ENCODE peak calls at places on chromosomes 2 and 18, in ten cellular contexts. W, B, S, T, J, F, K, N, V and G are unnamed samples.

GRCh38 chr2:237876951-237877491 is 17.6 kb downstream of the RAMP1 start:
- DNase-seq in W (no peak), B (no peak), S (no peak), T (no peak), J (no peak), F (no peak), K (no peak), N (no peak), V (no peak), G (no peak)

GRCh38 chr2:206239157-206239556 is 35.3 kb upstream of the ZDBF2 start:
- DNase-seq in W (no peak), B (no peak), S (no peak), T (no peak), J (no peak), F (no peak), K (no peak), N (no peak), V (no peak), G (no peak)

GRCh38 chr2:254231-254630 is 9.6 kb downstream of the SH3YL1 start:
- DNase-seq in W (no peak), B (no peak), S (no peak), T (no peak), J (peak), F (no peak), K (no peak), N (no peak), V (no peak), G (no peak)

GRCh38 chr2:65431417-65432226 is 777 bp downstream of the SPRED2 start:
- DNase-seq in W (peak), B (peak), S (peak), T (peak), J (no peak), F (peak), K (peak), N (peak), V (peak), G (peak)

GRCh38 chr2:225326969-225327368 is 72.5 kb upstream of the NYAP2 start:
- DNase-seq in W (no peak), B (no peak), S (no peak), T (no peak), J (no peak), F (no peak), K (no peak), N (no peak), V (no peak), G (no peak)

GRCh38 chr18:9642799-9643445 is 28.6 kb upstream of the PPP4R1 start:
- DNase-seq in W (no peak), B (no peak), S (no peak), T (no peak), J (peak), F (no peak), K (no peak), N (no peak), V (no peak), G (no peak)

GRCh38 chr2:40400336-40400953 is 51.4 kb downstream of the SLC8A1 start:
- DNase-seq in W (no peak), B (no peak), S (no peak), T (no peak), J (no peak), F (no peak), K (no peak), N (peak), V (no peak), G (no peak)

GRCh38 chr2:100390001-100390940 is 27.2 kb downstream of the CHST10 start:
- DNase-seq in W (no peak), B (no peak), S (no peak), T (no peak), J (no peak), F (no peak), K (no peak), N (no peak), V (no peak), G (no peak)

GRCh38 chr18:33805592-33805991 is 227.6 kb downstream of the ASXL3 start:
- DNase-seq in W (no peak), B (no peak), S (no peak), T (no peak), J (no peak), F (peak), K (no peak), N (no peak), V (no peak), G (no peak)

GRCh38 chr2:20737505-20737904 is 70.6 kb downstream of the GDF7 start:
- DNase-seq in W (no peak), B (peak), S (no peak), T (no peak), J (no peak), F (no peak), K (no peak), N (no peak), V (no peak), G (no peak)

GRCh38 chr2:183996825-183997823 is 601.2 kb upstream of the ZNF804A start:
- DNase-seq in W (no peak), B (peak), S (no peak), T (no peak), J (no peak), F (peak), K (peak), N (no peak), V (no peak), G (no peak)

GRCh38 chr18:12064086-12064763 is 29.4 kb upstream of the ANKRD62 start:
- DNase-seq in W (no peak), B (no peak), S (no peak), T (no peak), J (no peak), F (no peak), K (no peak), N (no peak), V (no peak), G (no peak)

GRCh38 chr2:96764253-96764637 is 3.5 kb downstream of the CNNM4 start:
- DNase-seq in W (no peak), B (no peak), S (peak), T (no peak), J (peak), F (no peak), K (peak), N (no peak), V (no peak), G (no peak)

GRCh38 chr18:29661924-29662323 is 1380.6 kb downstream of the DSC3 start:
- DNase-seq in W (no peak), B (no peak), S (no peak), T (no peak), J (no peak), F (no peak), K (no peak), N (no peak), V (no peak), G (no peak)

GRCh38 chr18:50038448-50038847 is 156.5 kb downstream of the MYO5B start:
- DNase-seq in W (no peak), B (peak), S (no peak), T (no peak), J (no peak), F (no peak), K (no peak), N (no peak), V (no peak), G (no peak)